ENCODE peak calls at places on chromosome 20, in five cellular contexts. Q, Y, A, X and M are unnamed samples.

GRCh38 chr20:22796465-22797077 is 212.2 kb upstream of the FOXA2 start:
- DNase-seq in Q (no peak), Y (no peak), A (no peak), X (no peak), M (no peak)

GRCh38 chr20:24948939-24949679 is at the start of gene CST7:
- DNase-seq in Q (no peak), Y (no peak), A (no peak), X (no peak), M (no peak)

GRCh38 chr20:36684747-36685146 is 38.8 kb upstream of the SLA2 start:
- DNase-seq in Q (no peak), Y (no peak), A (no peak), X (no peak), M (no peak)

GRCh38 chr20:21360686-21361085 is 36.6 kb downstream of the NKX2-4 start:
- DNase-seq in Q (no peak), Y (no peak), A (no peak), X (no peak), M (no peak)

GRCh38 chr20:17883592-17884317 is 84.8 kb downstream of the SNX5 start:
- DNase-seq in Q (no peak), Y (no peak), A (no peak), X (no peak), M (no peak)

GRCh38 chr20:60453847-60454246 is 495.6 kb downstream of the CDH26 start:
- DNase-seq in Q (peak), Y (no peak), A (no peak), X (peak), M (no peak)

GRCh38 chr20:11429168-11429567 is 488.5 kb upstream of the BTBD3 start:
- DNase-seq in Q (no peak), Y (no peak), A (no peak), X (no peak), M (no peak)

GRCh38 chr20:54044156-54044555 is 26.2 kb downstream of the BCAS1 start:
- DNase-seq in Q (no peak), Y (no peak), A (no peak), X (no peak), M (no peak)

GRCh38 chr20:64254571-64255360 is 782 bp upstream of the PCMTD2 start:
- DNase-seq in Q (no peak), Y (no peak), A (no peak), X (no peak), M (no peak)

GRCh38 chr20:36856691-36857635 is 19.0 kb upstream of the TLDC2 start:
- DNase-seq in Q (no peak), Y (no peak), A (no peak), X (no peak), M (peak)

GRCh38 chr20:24118096-24118780 is 129.7 kb upstream of the GGTLC1 start:
- DNase-seq in Q (peak), Y (no peak), A (no peak), X (no peak), M (no peak)

GRCh38 chr20:14337400-14338171 is at the start of gene FLRT3:
- DNase-seq in Q (peak), Y (peak), A (peak), X (peak), M (peak)

GRCh38 chr20:60046436-60046835 is 88.2 kb downstream of the CDH26 start:
- DNase-seq in Q (no peak), Y (no peak), A (no peak), X (no peak), M (no peak)

GRCh38 chr20:873875-874607 is 40.5 kb downstream of the FAM110A start:
- DNase-seq in Q (no peak), Y (no peak), A (no peak), X (no peak), M (no peak)

GRCh38 chr20:9287826-9288225 is 218.9 kb downstream of the PLCB4 start:
- DNase-seq in Q (no peak), Y (no peak), A (no peak), X (no peak), M (no peak)

GRCh38 chr20:5073154-5074049 is 46.4 kb downstream of the PCNA start:
- DNase-seq in Q (peak), Y (peak), A (peak), X (peak), M (peak)

GRCh38 chr20:1130849-1131248 is 12.4 kb downstream of the PSMF1 start:
- DNase-seq in Q (no peak), Y (no peak), A (no peak), X (no peak), M (no peak)

GRCh38 chr20:22063753-22064152 is 358.3 kb downstream of the PAX1 start:
- DNase-seq in Q (peak), Y (no peak), A (no peak), X (no peak), M (no peak)

GRCh38 chr20:50569864-50570836 is 60.0 kb downstream of the PTPN1 start:
- DNase-seq in Q (no peak), Y (peak), A (peak), X (no peak), M (no peak)

GRCh38 chr20:17843246-17844132 is 125.1 kb downstream of the SNX5 start:
- DNase-seq in Q (no peak), Y (peak), A (no peak), X (no peak), M (no peak)

GRCh38 chr20:11090751-11091150 is 417.0 kb upstream of the JAG1 start:
- DNase-seq in Q (no peak), Y (no peak), A (no peak), X (no peak), M (no peak)

GRCh38 chr20:39943336-39943735 is 745.7 kb downstream of the MAFB start:
- DNase-seq in Q (no peak), Y (no peak), A (no peak), X (no peak), M (no peak)

GRCh38 chr20:9392892-9393857 is 121.2 kb upstream of the LAMP5 start:
- DNase-seq in Q (peak), Y (peak), A (peak), X (peak), M (peak)

GRCh38 chr20:59835057-59835447 is 98.4 kb downstream of the SYCP2 start:
- DNase-seq in Q (no peak), Y (no peak), A (no peak), X (peak), M (no peak)

GRCh38 chr20:1946442-1946761 is 47.5 kb downstream of the PDYN start:
- DNase-seq in Q (no peak), Y (no peak), A (no peak), X (no peak), M (no peak)

GRCh38 chr20:17648782-17649730 is 33.0 kb downstream of the RRBP1 start:
- DNase-seq in Q (peak), Y (no peak), A (no peak), X (no peak), M (peak)

GRCh38 chr20:33769032-33769431 is 37.2 kb downstream of the ZNF341 start:
- DNase-seq in Q (no peak), Y (no peak), A (no peak), X (no peak), M (no peak)
- TF ChIP-seq JUND in Q (no peak), Y (no peak), A (no peak), X (no peak), M (no peak)

DNA sequence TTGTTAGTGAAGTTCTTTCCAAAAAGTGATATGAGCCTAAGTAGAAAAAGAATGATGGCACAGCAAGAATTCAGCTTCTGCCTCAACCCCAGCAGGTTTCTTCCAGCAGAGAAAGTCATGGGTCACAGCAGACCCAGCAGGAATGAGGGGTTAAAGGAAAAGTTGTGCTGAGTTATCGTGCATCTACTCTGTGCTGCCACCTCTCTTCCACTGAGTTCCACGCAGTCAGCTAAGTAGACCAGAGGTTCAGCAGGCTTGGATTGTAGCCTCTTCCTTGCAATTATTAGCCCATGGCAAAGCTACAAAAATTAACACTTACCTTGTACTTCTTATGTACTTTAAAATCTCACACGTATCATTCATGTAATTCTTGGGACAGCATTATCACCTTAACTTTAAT is 510.8 kb downstream of the PTPRT start:
- DNase-seq in Q (peak), Y (no peak), A (peak), X (no peak), M (no peak)
- TF ChIP-seq JUND in Q (no peak), Y (no peak), A (no peak), X (no peak), M (no peak)

DNA sequence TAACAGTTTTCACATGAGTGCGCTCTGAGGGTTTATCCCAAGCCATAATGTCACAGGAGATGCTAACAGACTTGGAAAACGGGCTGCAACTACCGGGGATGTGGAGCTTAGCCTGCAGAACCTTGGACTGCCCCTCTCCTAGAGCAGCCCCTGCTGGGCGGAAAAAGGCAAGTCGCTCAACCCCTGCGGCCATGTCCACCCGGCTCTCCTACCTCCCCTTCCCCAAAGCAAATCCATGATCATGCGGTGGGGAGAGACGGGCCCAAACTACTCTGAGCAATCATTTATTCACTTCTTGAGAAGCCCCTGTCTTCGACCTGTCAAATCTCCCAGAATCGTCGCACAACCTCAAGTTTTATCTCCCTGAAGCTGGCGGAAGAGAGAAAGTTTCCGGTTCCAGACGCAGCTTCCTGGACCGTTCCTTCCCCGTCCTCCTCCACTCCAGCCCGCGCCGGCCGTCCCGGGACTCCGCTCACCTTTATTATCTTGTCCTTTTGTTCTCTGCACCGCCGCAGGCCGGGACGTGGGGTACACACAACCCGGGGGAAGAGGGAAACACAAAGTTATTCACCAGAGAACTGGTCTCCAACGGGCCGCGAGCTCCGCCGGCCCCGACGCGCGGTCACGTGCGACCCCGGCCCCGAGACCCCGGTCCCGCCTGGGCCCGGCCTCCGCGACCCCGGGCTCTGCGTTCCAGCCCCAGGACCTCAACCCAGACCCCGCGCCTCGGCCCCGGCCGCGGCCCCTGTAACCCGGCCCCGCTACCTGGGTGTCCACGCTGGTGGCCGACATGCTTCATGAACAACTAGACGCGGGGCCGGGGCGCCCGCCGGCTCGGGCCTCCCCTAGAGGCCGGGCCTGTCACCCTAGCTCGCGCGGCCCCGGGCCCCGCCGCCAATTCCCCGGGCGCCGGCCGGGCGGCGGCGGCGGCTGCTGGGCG is 560 bp downstream of the YTHDF1 start:
- DNase-seq in Q (peak), Y (no peak), A (peak), X (no peak), M (peak)
- TF ChIP-seq JUND in Q (no peak), Y (no peak), A (no peak), X (no peak), M (no peak)

GRCh38 chr20:45832619-45833018 is 980 bp upstream of the SNX21 start:
- DNase-seq in Q (no peak), Y (no peak), A (no peak), X (no peak), M (no peak)
- TF ChIP-seq JUND in Q (no peak), Y (no peak), A (no peak), X (no peak), M (no peak)

DNA sequence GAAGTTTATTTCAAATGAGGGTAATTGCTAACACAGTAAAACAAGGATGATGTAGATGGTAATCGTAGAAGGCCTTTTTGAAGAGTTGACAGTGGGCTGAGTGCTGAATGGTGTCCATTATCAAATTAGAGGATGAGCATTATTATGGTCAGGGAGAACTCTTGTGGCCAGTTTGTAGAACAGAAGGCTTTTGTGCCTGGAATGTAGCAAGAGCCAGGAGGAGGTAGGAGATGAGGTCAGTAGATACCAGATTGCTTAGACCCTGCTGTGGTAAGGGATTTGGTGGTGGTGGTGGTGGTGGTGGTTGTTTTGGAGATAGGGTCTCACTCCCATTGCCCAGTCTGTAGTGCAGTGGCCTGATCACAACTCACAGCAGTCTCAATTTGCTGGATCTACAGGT is 6.2 kb downstream of the CSE1L start:
- DNase-seq in Q (no peak), Y (no peak), A (peak), X (no peak), M (no peak)
- TF ChIP-seq JUND in Q (no peak), Y (no peak), A (no peak), X (no peak), M (no peak)

GRCh38 chr20:44033344-44033743 is 118.7 kb downstream of the TOX2 start:
- DNase-seq in Q (peak), Y (no peak), A (no peak), X (no peak), M (no peak)

GRCh38 chr20:44030394-44030793 is 115.7 kb downstream of the TOX2 start:
- DNase-seq in Q (no peak), Y (no peak), A (no peak), X (no peak), M (no peak)

GRCh38 chr20:44032583-44033138 is 118.0 kb downstream of the TOX2 start:
- DNase-seq in Q (no peak), Y (no peak), A (no peak), X (no peak), M (no peak)

GRCh38 chr20:44031001-44031574 is 116.4 kb downstream of the TOX2 start:
- DNase-seq in Q (no peak), Y (no peak), A (no peak), X (no peak), M (no peak)

GRCh38 chr20:44031822-44032582 is 117.3 kb downstream of the TOX2 start:
- DNase-seq in Q (no peak), Y (no peak), A (no peak), X (no peak), M (no peak)
- TF ChIP-seq JUND in Q (no peak), Y (no peak), A (no peak), X (no peak), M (no peak)

DNA sequence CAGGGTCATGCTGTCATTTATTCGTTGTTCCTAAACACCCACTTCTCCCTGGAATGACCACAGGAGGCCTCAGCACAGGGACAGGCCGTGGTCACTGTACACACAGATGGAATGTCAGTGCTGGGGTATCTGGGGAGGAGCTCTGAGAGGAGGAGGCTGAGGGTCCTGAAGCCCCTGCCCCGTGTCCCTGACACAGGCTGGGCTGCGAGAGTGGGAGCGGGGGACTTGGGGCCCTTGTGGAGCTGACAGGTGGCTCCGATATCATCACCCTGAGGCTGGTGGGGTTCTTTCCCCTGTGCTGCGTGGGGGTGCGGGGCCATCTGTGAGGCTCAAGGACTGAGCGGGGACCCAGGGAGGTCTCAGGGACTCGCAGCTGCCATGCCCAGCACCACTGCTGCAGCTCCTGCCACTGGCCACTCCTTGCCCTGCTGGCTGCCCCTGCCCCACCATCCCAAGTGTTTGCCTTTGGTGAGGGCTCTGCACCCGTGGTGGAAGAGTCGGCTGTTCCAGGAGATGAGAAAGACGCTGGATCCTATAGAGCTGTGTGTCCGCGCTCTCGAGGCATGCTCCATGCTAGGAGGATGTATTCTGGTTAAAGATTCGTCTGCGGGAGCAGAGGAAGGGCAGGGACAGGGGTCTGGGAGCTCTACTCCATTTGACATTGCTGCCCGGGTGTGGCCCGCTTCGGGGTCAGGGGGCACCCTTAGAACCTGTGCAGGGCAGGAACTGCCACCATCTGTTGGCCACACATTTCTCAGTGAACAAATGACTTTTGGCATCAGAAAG is 18.9 kb downstream of the NPEPL1 start:
- DNase-seq in Q (peak), Y (no peak), A (no peak), X (peak), M (no peak)
- TF ChIP-seq JUND in Q (no peak), Y (no peak), A (no peak), X (no peak), M (no peak)

GRCh38 chr20:35340436-35340835 is 48.2 kb upstream of the FAM83C start:
- DNase-seq in Q (no peak), Y (no peak), A (no peak), X (no peak), M (no peak)

GRCh38 chr20:35341366-35342028 is 49.3 kb upstream of the FAM83C start:
- DNase-seq in Q (no peak), Y (no peak), A (no peak), X (no peak), M (no peak)

GRCh38 chr20:35345189-35345588 is 53.0 kb upstream of the FAM83C start:
- DNase-seq in Q (no peak), Y (no peak), A (no peak), X (no peak), M (no peak)

GRCh38 chr20:35342154-35342769 is 50.0 kb upstream of the FAM83C start:
- DNase-seq in Q (no peak), Y (no peak), A (no peak), X (no peak), M (no peak)

GRCh38 chr20:35344354-35344837 is 52.2 kb upstream of the FAM83C start:
- DNase-seq in Q (peak), Y (no peak), A (peak), X (no peak), M (peak)
- TF ChIP-seq JUND in Q (no peak), Y (no peak), A (no peak), X (no peak), M (no peak)

DNA sequence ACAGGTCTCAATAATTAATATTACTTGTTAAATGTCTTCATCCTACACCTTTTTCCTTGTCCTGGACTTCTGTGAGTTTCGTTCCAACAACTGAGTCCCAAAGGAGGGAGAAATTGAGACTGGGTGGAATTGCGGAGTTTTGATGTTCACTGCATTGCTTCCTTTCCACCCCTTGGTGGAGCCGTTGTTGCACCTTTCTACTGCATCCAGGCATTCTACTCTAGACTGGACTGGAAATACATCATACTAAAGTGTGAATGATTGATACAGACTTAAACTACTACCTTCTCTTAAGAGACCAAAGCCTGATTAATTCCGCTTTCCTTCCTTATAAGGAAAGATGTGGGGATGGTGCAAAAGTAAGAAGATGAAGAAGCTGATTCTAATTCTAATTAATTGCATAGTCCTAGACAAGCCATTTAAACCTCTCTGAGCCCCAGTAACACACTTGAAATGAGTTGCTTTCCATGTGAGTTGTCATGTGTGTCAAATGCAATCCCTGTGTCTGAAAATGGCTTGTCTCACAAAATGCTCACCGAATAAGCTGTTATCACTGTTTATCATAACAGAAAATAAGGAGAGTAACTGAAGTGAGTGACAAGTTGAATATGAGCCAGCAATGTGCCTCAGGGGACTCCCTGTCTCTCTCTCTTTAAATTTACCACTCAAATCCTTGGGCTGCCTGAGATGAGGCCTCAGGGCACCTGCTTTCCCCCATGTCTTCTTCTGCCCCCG is 338.3 kb upstream of the CHD6 start:
- DNase-seq in Q (peak), Y (no peak), A (peak), X (no peak), M (peak)
- TF ChIP-seq JUND in Q (no peak), Y (no peak), A (no peak), X (no peak), M (no peak)